ENCODE peak calls at places on chromosomes 7 and 10, in four cellular contexts. One of them, this sample, is unnamed.

GRCh38 chr7:128172151-128172550 is 68.9 kb upstream of the LEP start:
- DNase-seq in K562: no peak
- DNase-seq in HL-60: no peak
- DNase-seq in GM12891: no peak
- DNase-seq in this sample: no peak

GRCh38 chr10:77349226-77349625 is 288.4 kb downstream of the KCNMA1 start:
- DNase-seq in K562: no peak
- DNase-seq in HL-60: no peak
- DNase-seq in GM12891: no peak
- DNase-seq in this sample: no peak

GRCh38 chr7:40374575-40374974 is 239.8 kb downstream of the SUGCT start:
- DNase-seq in K562: no peak
- DNase-seq in HL-60: no peak
- DNase-seq in GM12891: no peak
- DNase-seq in this sample: no peak

GRCh38 chr7:144391823-144392255 is 11.7 kb downstream of the NOBOX start:
- DNase-seq in K562: peak; percentile 56
- DNase-seq in HL-60: no peak
- DNase-seq in GM12891: no peak
- DNase-seq in this sample: no peak

GRCh38 chr7:124764847-124765400 is 668 bp downstream of the GPR37 start:
- DNase-seq in K562: no peak
- DNase-seq in HL-60: no peak
- DNase-seq in GM12891: peak; percentile 30
- DNase-seq in this sample: no peak

GRCh38 chr7:27108390-27109127 is 6.1 kb upstream of the HOXA2 start:
- DNase-seq in K562: no peak
- DNase-seq in HL-60: no peak
- DNase-seq in GM12891: no peak
- DNase-seq in this sample: no peak

GRCh38 chr7:33751395-33751794 is 153.9 kb upstream of the BMPER start:
- DNase-seq in K562: no peak
- DNase-seq in HL-60: no peak
- DNase-seq in GM12891: no peak
- DNase-seq in this sample: no peak

GRCh38 chr10:12556057-12556456 is 206.7 kb downstream of the CAMK1D start:
- DNase-seq in K562: no peak
- DNase-seq in HL-60: no peak
- DNase-seq in GM12891: no peak
- DNase-seq in this sample: no peak

GRCh38 chr7:90648834-90649233 is 52.7 kb downstream of the CDK14 start:
- DNase-seq in K562: no peak
- DNase-seq in HL-60: no peak
- DNase-seq in GM12891: no peak
- DNase-seq in this sample: no peak

GRCh38 chr7:68706291-68706690 is 892.0 kb upstream of the AUTS2 start:
- DNase-seq in K562: no peak
- DNase-seq in HL-60: no peak
- DNase-seq in GM12891: no peak
- DNase-seq in this sample: no peak

GRCh38 chr10:34286136-34286739 is 528.9 kb downstream of the PARD3 start:
- DNase-seq in K562: no peak
- DNase-seq in HL-60: no peak
- DNase-seq in GM12891: no peak
- DNase-seq in this sample: no peak

GRCh38 chr10:22477365-22478287 is 132.3 kb downstream of the SPAG6 start:
- DNase-seq in K562: no peak
- DNase-seq in HL-60: no peak
- DNase-seq in GM12891: no peak
- DNase-seq in this sample: no peak

GRCh38 chr10:108685863-108686531 is 1237.3 kb downstream of the XPNPEP1 start:
- DNase-seq in K562: no peak
- DNase-seq in HL-60: no peak
- DNase-seq in GM12891: no peak
- DNase-seq in this sample: no peak

GRCh38 chr7:114973147-114973546 is 51.3 kb downstream of the MDFIC start:
- DNase-seq in K562: no peak
- DNase-seq in HL-60: no peak
- DNase-seq in GM12891: no peak
- DNase-seq in this sample: no peak

GRCh38 chr10:115844592-115844991 is 428.4 kb downstream of the GFRA1 start:
- DNase-seq in K562: no peak
- DNase-seq in HL-60: no peak
- DNase-seq in GM12891: no peak
- DNase-seq in this sample: no peak

GRCh38 chr10:15169555-15170407 is 1.3 kb upstream of the NMT2 start:
- DNase-seq in K562: no peak
- DNase-seq in HL-60: no peak
- DNase-seq in GM12891: no peak
- DNase-seq in this sample: no peak

GRCh38 chr10:114780610-114781184 is 40.9 kb upstream of the FHIP2A start:
- DNase-seq in K562: no peak
- DNase-seq in HL-60: no peak
- DNase-seq in GM12891: no peak
- DNase-seq in this sample: no peak

GRCh38 chr10:132329565-132330485 is 2.2 kb upstream of the LRRC27 start:
- DNase-seq in K562: no peak
- DNase-seq in HL-60: no peak
- DNase-seq in GM12891: no peak
- DNase-seq in this sample: no peak

GRCh38 chr7:30656611-30657010 is 25.6 kb downstream of the CRHR2 start:
- DNase-seq in K562: no peak
- DNase-seq in HL-60: no peak
- DNase-seq in GM12891: no peak
- DNase-seq in this sample: no peak

GRCh38 chr7:3009086-3009485 is 34.6 kb downstream of the CARD11 start:
- DNase-seq in K562: no peak
- DNase-seq in HL-60: no peak
- DNase-seq in GM12891: no peak
- DNase-seq in this sample: no peak

GRCh38 chr10:111126981-111127848 is 50.4 kb downstream of the ADRA2A start:
- DNase-seq in K562: no peak
- DNase-seq in HL-60: no peak
- DNase-seq in GM12891: no peak
- DNase-seq in this sample: no peak

GRCh38 chr10:36188054-36188453 is 546.0 kb upstream of the FZD8 start:
- DNase-seq in K562: no peak
- DNase-seq in HL-60: no peak
- DNase-seq in GM12891: no peak
- DNase-seq in this sample: no peak
- TF ChIP-seq SPI1 in K562: no peak
- TF ChIP-seq SPI1 in HL-60: no peak
- TF ChIP-seq SPI1 in GM12891: no peak
- TF ChIP-seq SPI1 in this sample: no peak

DNA sequence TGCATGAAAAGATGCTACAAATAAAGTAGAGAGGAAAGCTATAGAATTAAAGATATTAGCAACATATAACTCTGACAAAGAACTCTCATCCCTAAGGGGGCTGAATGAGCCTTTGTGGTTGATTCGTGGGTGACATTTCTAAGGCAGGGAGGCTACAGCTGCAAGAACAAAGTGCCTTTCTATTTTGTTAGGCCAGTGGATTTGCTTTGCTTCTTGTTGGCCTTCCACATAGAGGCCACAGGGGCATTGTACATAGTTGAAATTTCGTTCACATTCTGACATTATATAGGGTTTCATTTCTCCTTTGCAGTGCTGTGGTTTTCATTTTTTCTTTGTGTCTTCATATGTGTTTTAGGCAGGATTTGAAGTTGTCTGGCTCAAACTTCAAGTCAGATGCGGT is 819.2 kb upstream of the C7orf33 start:
- DNase-seq in K562: no peak
- DNase-seq in HL-60: no peak
- DNase-seq in GM12891: no peak
- DNase-seq in this sample: no peak
- TF ChIP-seq SPI1 in K562: no peak
- TF ChIP-seq SPI1 in HL-60: no peak
- TF ChIP-seq SPI1 in GM12891: no peak
- TF ChIP-seq SPI1 in this sample: no peak

GRCh38 chr7:141073641-141074161 is at the start of gene TMEM178B:
- DNase-seq in K562: no peak
- DNase-seq in HL-60: no peak
- DNase-seq in GM12891: peak; percentile 17
- DNase-seq in this sample: no peak
- TF ChIP-seq SPI1 in K562: no peak
- TF ChIP-seq SPI1 in HL-60: no peak
- TF ChIP-seq SPI1 in GM12891: no peak
- TF ChIP-seq SPI1 in this sample: no peak

DNA sequence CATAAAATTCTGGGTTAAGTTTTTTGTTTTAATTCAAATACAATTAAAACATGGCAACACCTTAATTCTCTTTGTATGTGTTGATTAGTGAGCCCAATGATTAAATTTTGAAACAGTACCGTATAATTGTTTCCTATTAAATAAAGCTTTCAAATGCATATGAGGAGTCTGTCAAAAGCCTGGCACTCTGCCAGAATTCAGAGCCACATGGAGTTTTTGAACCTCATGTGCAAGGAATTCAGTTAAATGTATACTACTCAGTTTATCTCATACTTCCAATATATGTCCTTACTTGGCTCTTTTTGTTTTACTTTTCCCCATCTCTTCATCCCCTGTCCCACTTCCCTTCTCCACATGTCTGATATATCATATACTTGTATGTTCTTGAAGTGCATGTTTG is 165.6 kb upstream of the FAM3C start:
- DNase-seq in K562: no peak
- DNase-seq in HL-60: no peak
- DNase-seq in GM12891: no peak
- DNase-seq in this sample: no peak
- TF ChIP-seq SPI1 in K562: no peak
- TF ChIP-seq SPI1 in HL-60: no peak
- TF ChIP-seq SPI1 in GM12891: no peak
- TF ChIP-seq SPI1 in this sample: no peak

GRCh38 chr10:93245772-93246171 is 172.1 kb downstream of the CYP26A1 start:
- DNase-seq in K562: no peak
- DNase-seq in HL-60: no peak
- DNase-seq in GM12891: no peak
- DNase-seq in this sample: no peak
- TF ChIP-seq SPI1 in K562: no peak
- TF ChIP-seq SPI1 in HL-60: no peak
- TF ChIP-seq SPI1 in GM12891: no peak
- TF ChIP-seq SPI1 in this sample: no peak

DNA sequence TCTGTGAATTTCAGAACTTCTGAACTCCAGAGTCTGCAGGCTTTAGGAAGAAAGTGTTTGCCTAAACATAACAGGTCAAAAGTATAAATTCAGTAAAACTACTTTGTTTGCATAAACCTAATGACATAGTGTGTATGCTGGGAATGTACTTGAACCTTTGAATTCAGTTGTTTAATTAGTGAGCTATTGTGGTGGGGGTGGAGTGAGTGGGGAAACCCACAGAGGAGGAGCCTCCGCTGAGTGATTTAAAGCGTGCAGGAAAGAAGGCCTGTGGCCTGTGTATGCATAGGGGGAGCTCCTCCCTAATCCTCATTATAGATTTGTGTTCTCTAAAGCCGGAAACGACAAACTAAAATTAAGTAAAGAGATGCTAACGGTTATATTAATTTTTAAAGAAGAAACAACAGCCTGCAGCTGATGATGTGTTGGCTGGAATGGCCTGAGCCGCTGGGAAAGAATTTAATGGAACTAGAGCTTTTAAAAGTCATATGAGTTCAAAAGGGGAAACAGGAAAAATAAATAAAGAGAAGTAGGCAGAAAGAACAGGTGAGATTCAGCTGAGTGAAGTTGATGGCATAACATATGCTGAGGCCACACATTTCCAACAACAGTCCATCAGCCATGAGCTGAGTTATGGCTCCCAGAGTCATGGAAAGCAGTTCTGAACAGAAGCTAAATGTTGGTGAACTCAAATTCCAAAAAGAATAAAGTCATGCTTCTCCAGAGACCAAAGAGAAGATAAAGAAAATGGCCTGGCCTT is 595.0 kb downstream of the GRM8 start:
- DNase-seq in K562: no peak
- DNase-seq in HL-60: no peak
- DNase-seq in GM12891: no peak
- DNase-seq in this sample: peak; percentile 77
- TF ChIP-seq SPI1 in K562: no peak
- TF ChIP-seq SPI1 in HL-60: no peak
- TF ChIP-seq SPI1 in GM12891: no peak
- TF ChIP-seq SPI1 in this sample: peak; percentile 27

This sample was measured in GM12878.